ENCODE peak calls at places on chromosomes 1 and 21, in four cellular contexts. S, L, K and D are unnamed samples.

GRCh38 chr1:41341365-41341683 is 19.9 kb upstream of the FOXO6 start:
- DNase-seq in L (no peak), S (no peak), K (no peak), D (no peak)

GRCh38 chr1:27967884-27968466 is 8.2 kb downstream of the XKR8 start:
- DNase-seq in L (no peak), K (no peak), S (no peak), D (no peak)

GRCh38 chr1:22662318-22662717 is 9.3 kb downstream of the C1QB start:
- DNase-seq in S (peak), K (no peak), L (no peak), D (no peak)

GRCh38 chr1:175099916-175100315 is 32.3 kb downstream of the TNN start:
- DNase-seq in S (no peak), L (no peak), K (no peak), D (no peak)

GRCh38 chr1:87291107-87291506 is 37.6 kb upstream of the LMO4 start:
- DNase-seq in S (no peak), L (no peak), K (peak), D (no peak)

GRCh38 chr1:8604041-8604942 is 213.1 kb downstream of the RERE start:
- DNase-seq in L (no peak), K (no peak), S (no peak), D (no peak)

GRCh38 chr1:198788561-198789064 is 149.8 kb downstream of the PTPRC start:
- DNase-seq in K (no peak), S (peak), L (peak), D (no peak)

GRCh38 chr1:160652924-160653619 is 6.2 kb upstream of the SLAMF1 start:
- DNase-seq in K (no peak), L (no peak), S (no peak), D (no peak)

GRCh38 chr21:35643176-35643575 is 417.1 kb downstream of the SETD4 start:
- DNase-seq in L (no peak), K (peak), S (no peak), D (no peak)

GRCh38 chr1:225855503-225856285 is 26.5 kb downstream of the TMEM63A start:
- DNase-seq in S (no peak), K (no peak), L (no peak), D (no peak)

GRCh38 chr1:94434339-94435092 is 16.3 kb downstream of the ABCD3 start:
- DNase-seq in L (no peak), S (no peak), K (peak), D (no peak)

GRCh38 chr1:53246261-53247134 is 8.2 kb upstream of the MAGOH start:
- DNase-seq in S (no peak), L (no peak), K (peak), D (no peak)

GRCh38 chr1:50110084-50110615 is 1.4 kb downstream of the ELAVL4 start:
- DNase-seq in L (no peak), K (no peak), S (no peak), D (no peak)

GRCh38 chr1:4485878-4486277 is 168.5 kb upstream of the AJAP1 start:
- DNase-seq in L (no peak), K (no peak), S (no peak), D (no peak)

GRCh38 chr1:9792156-9793042 is 31.4 kb downstream of the CLSTN1 start:
- DNase-seq in S (peak), L (no peak), K (peak), D (no peak)

GRCh38 chr1:7121622-7121988 is 336.4 kb downstream of the CAMTA1 start:
- DNase-seq in S (no peak), K (no peak), L (no peak), D (no peak)

GRCh38 chr21:43866659-43867331 is 1.8 kb downstream of the AGPAT3 start:
- DNase-seq in K (no peak), S (no peak), L (peak), D (peak)

GRCh38 chr1:21573475-21573874 is 64.3 kb downstream of the ALPL start:
- DNase-seq in K (no peak), S (no peak), L (no peak), D (peak)

GRCh38 chr1:8457771-8458409 is 140.0 kb downstream of the SLC45A1 start:
- DNase-seq in L (no peak), K (no peak), S (no peak), D (no peak)

GRCh38 chr21:43865471-43866181 is 603 bp downstream of the AGPAT3 start:
- DNase-seq in S (peak), L (peak), K (peak), D (peak)